ENCODE peak calls at places on chromosomes 2 and 18, in four cellular contexts. O is hepatic stellate cell, V is NB4, M is ELR. H is an unnamed sample.
A peak's percentile ranks its signal among the peaks of the same experiment; 100 is the strongest.

GRCh38 chr2:28163028-28163427 is 229.6 kb upstream of the FOSL2 start:
- DNase-seq in O (no peak), V (no peak), M (no peak), H (no peak)

GRCh38 chr2:217899231-217900009 is 103.4 kb downstream of the TNS1 start:
- DNase-seq in O (peak; percentile 97), V (peak; percentile 79), M (peak; percentile 91), H (peak; percentile 72)

GRCh38 chr2:169046440-169047151 is 15.5 kb upstream of the ABCB11 start:
- DNase-seq in O (no peak), V (no peak), M (peak; percentile 13), H (no peak)

GRCh38 chr2:160022162-160022561 is 40.3 kb downstream of the PLA2R1 start:
- DNase-seq in O (no peak), V (peak; percentile 34), M (peak; percentile 24), H (peak; percentile 4)

GRCh38 chr18:11714244-11714918 is 25.3 kb downstream of the GNAL start:
- DNase-seq in O (no peak), V (no peak), M (no peak), H (no peak)

GRCh38 chr2:46979611-46980010 is 64.0 kb upstream of the MCFD2 start:
- DNase-seq in O (no peak), V (peak; percentile 78), M (no peak), H (peak; percentile 45)

GRCh38 chr2:191064590-191064989 is 50.6 kb upstream of the STAT1 start:
- DNase-seq in O (no peak), V (no peak), M (no peak), H (no peak)

GRCh38 chr18:49227456-49227855 is 233.0 kb downstream of the DYM start:
- DNase-seq in O (no peak), V (no peak), M (peak; percentile 15), H (no peak)

GRCh38 chr2:233053928-233054774 is 6.0 kb upstream of the INPP5D start:
- DNase-seq in O (peak; percentile 86), V (peak; percentile 70), M (peak; percentile 66), H (no peak)

GRCh38 chr18:69239849-69240248 is 160.8 kb upstream of the DOK6 start:
- DNase-seq in O (no peak), V (no peak), M (no peak), H (no peak)

GRCh38 chr18:23958036-23958435 is 56.5 kb upstream of the TTC39C start:
- DNase-seq in O (no peak), V (no peak), M (no peak), H (no peak)

GRCh38 chr2:47559079-47559684 is 156.2 kb downstream of the MSH2 start:
- DNase-seq in O (no peak), V (no peak), M (peak; percentile 56), H (no peak)

GRCh38 chr2:8296340-8296739 is 385.5 kb upstream of the ID2 start:
- DNase-seq in O (no peak), V (no peak), M (no peak), H (no peak)

GRCh38 chr18:68489018-68489792 is 225.7 kb downstream of the TMX3 start:
- DNase-seq in O (no peak), V (no peak), M (peak; percentile 4), H (no peak)

GRCh38 chr18:7945882-7946281 is 378.8 kb downstream of the PTPRM start:
- DNase-seq in O (peak; percentile 80), V (no peak), M (peak; percentile 97), H (no peak)

GRCh38 chr2:180980185-180980942 is at the start of gene UBE2E3:
- DNase-seq in O (peak; percentile 76), V (peak; percentile 83), M (peak; percentile 84), H (peak; percentile 52)

GRCh38 chr2:241702405-241703127 is 727 bp downstream of the ING5 start:
- DNase-seq in O (peak; percentile 82), V (peak; percentile 90), M (peak; percentile 85), H (peak; percentile 60)

H was measured in MV-4-11.